ENCODE peak calls at places on chromosome 15, in six cellular contexts. One of them, this sample, is unnamed.

GRCh38 chr15:67968564-67969440 is 85.3 kb upstream of the PIAS1 start:
- ATAC-seq in heart left ventricle: no peak
- ATAC-seq in CD4-positive, alpha-beta T cell: no peak
- ATAC-seq in RWPE2: no peak
- ATAC-seq in HCT116: no peak
- ATAC-seq in A549: no peak
- ATAC-seq in this sample: peak; percentile 11

GRCh38 chr15:90869601-90870353 is 1.4 kb downstream of the FURIN start:
- ATAC-seq in A549: peak; percentile 26
- ATAC-seq in HCT116: peak; percentile 64
- ATAC-seq in RWPE2: peak; percentile 81
- ATAC-seq in heart left ventricle: peak; percentile 83
- ATAC-seq in CD4-positive, alpha-beta T cell: peak; percentile 32
- ATAC-seq in this sample: peak; percentile 78

GRCh38 chr15:40266828-40267304 is 16.0 kb downstream of the ANKRD63 start:
- ATAC-seq in HCT116: peak; percentile 98
- ATAC-seq in RWPE2: peak; percentile 99
- ATAC-seq in heart left ventricle: peak; percentile 78
- ATAC-seq in CD4-positive, alpha-beta T cell: no peak
- ATAC-seq in A549: peak; percentile 97
- ATAC-seq in this sample: peak; percentile 85

GRCh38 chr15:73515520-73515919 is 72.6 kb downstream of the REC114 start:
- ATAC-seq in HCT116: no peak
- ATAC-seq in CD4-positive, alpha-beta T cell: no peak
- ATAC-seq in heart left ventricle: peak; percentile 46
- ATAC-seq in A549: no peak
- ATAC-seq in RWPE2: no peak
- ATAC-seq in this sample: no peak

GRCh38 chr15:50257206-50257735 is 8.3 kb downstream of the HDC start:
- ATAC-seq in CD4-positive, alpha-beta T cell: no peak
- ATAC-seq in RWPE2: no peak
- ATAC-seq in HCT116: no peak
- ATAC-seq in heart left ventricle: no peak
- ATAC-seq in A549: no peak
- ATAC-seq in this sample: no peak

GRCh38 chr15:68435966-68436365 is 4.0 kb upstream of the ITGA11 start:
- ATAC-seq in A549: no peak
- ATAC-seq in CD4-positive, alpha-beta T cell: no peak
- ATAC-seq in heart left ventricle: peak; percentile 16
- ATAC-seq in RWPE2: no peak
- ATAC-seq in HCT116: no peak
- ATAC-seq in this sample: peak; percentile 50

GRCh38 chr15:81311834-81312459 is 12.0 kb downstream of the STARD5 start:
- ATAC-seq in A549: no peak
- ATAC-seq in CD4-positive, alpha-beta T cell: peak; percentile 58
- ATAC-seq in heart left ventricle: peak; percentile 35
- ATAC-seq in HCT116: no peak
- ATAC-seq in RWPE2: no peak
- ATAC-seq in this sample: peak; percentile 35

GRCh38 chr15:80081390-80081789 is 21.9 kb downstream of the ZFAND6 start:
- ATAC-seq in CD4-positive, alpha-beta T cell: peak; percentile 21
- ATAC-seq in heart left ventricle: no peak
- ATAC-seq in RWPE2: no peak
- ATAC-seq in A549: peak; percentile 32
- ATAC-seq in HCT116: no peak
- ATAC-seq in this sample: no peak

GRCh38 chr15:33195283-33195682 is 769 bp upstream of the FMN1 start:
- ATAC-seq in heart left ventricle: no peak
- ATAC-seq in RWPE2: no peak
- ATAC-seq in HCT116: no peak
- ATAC-seq in CD4-positive, alpha-beta T cell: no peak
- ATAC-seq in A549: no peak
- ATAC-seq in this sample: no peak

GRCh38 chr15:56616551-56616950 is 116.8 kb downstream of the ZNF280D start:
- ATAC-seq in CD4-positive, alpha-beta T cell: no peak
- ATAC-seq in HCT116: no peak
- ATAC-seq in A549: no peak
- ATAC-seq in heart left ventricle: no peak
- ATAC-seq in RWPE2: no peak
- ATAC-seq in this sample: no peak

GRCh38 chr15:49421991-49422390 is 1.1 kb upstream of the FGF7 start:
- ATAC-seq in heart left ventricle: peak; percentile 64
- ATAC-seq in CD4-positive, alpha-beta T cell: peak; percentile 41
- ATAC-seq in A549: no peak
- ATAC-seq in RWPE2: peak; percentile 67
- ATAC-seq in HCT116: peak; percentile 65
- ATAC-seq in this sample: peak; percentile 68

GRCh38 chr15:23538657-23539056 is 26.8 kb upstream of the MKRN3 start:
- ATAC-seq in HCT116: no peak
- ATAC-seq in CD4-positive, alpha-beta T cell: no peak
- ATAC-seq in RWPE2: no peak
- ATAC-seq in A549: no peak
- ATAC-seq in heart left ventricle: no peak
- ATAC-seq in this sample: no peak

GRCh38 chr15:86193716-86194408 is 114.2 kb downstream of the AGBL1 start:
- ATAC-seq in heart left ventricle: no peak
- ATAC-seq in CD4-positive, alpha-beta T cell: no peak
- ATAC-seq in HCT116: no peak
- ATAC-seq in A549: peak; percentile 49
- ATAC-seq in RWPE2: no peak
- ATAC-seq in this sample: no peak

GRCh38 chr15:64774556-64775523 is 549 bp downstream of the RBPMS2 start:
- ATAC-seq in RWPE2: peak; percentile 47
- ATAC-seq in heart left ventricle: peak; percentile 60
- ATAC-seq in A549: peak; percentile 59
- ATAC-seq in HCT116: peak; percentile 61
- ATAC-seq in CD4-positive, alpha-beta T cell: no peak
- ATAC-seq in this sample: peak; percentile 43

GRCh38 chr15:88982304-88982945 is 69.2 kb upstream of the MFGE8 start:
- ATAC-seq in heart left ventricle: peak; percentile 94
- ATAC-seq in HCT116: no peak
- ATAC-seq in A549: peak; percentile 78
- ATAC-seq in CD4-positive, alpha-beta T cell: no peak
- ATAC-seq in RWPE2: peak; percentile 63
- ATAC-seq in this sample: peak; percentile 87

GRCh38 chr15:40452296-40453090 is 11.7 kb downstream of the BAHD1 start:
- ATAC-seq in A549: no peak
- ATAC-seq in CD4-positive, alpha-beta T cell: peak; percentile 50
- ATAC-seq in RWPE2: no peak
- ATAC-seq in heart left ventricle: no peak
- ATAC-seq in HCT116: no peak
- ATAC-seq in this sample: no peak

GRCh38 chr15:74831813-74832495 is 5.5 kb downstream of the CPLX3 start:
- ATAC-seq in RWPE2: no peak
- ATAC-seq in A549: no peak
- ATAC-seq in CD4-positive, alpha-beta T cell: no peak
- ATAC-seq in HCT116: no peak
- ATAC-seq in heart left ventricle: peak; percentile 3
- ATAC-seq in this sample: no peak

GRCh38 chr15:22963546-22964125 is 16.5 kb downstream of the CYFIP1 start:
- ATAC-seq in HCT116: no peak
- ATAC-seq in CD4-positive, alpha-beta T cell: no peak
- ATAC-seq in RWPE2: peak; percentile 37
- ATAC-seq in heart left ventricle: no peak
- ATAC-seq in A549: no peak
- ATAC-seq in this sample: peak; percentile 38

GRCh38 chr15:91784973-91785709 is 68.4 kb upstream of the SLCO3A1 start:
- ATAC-seq in A549: no peak
- ATAC-seq in heart left ventricle: no peak
- ATAC-seq in CD4-positive, alpha-beta T cell: no peak
- ATAC-seq in HCT116: no peak
- ATAC-seq in RWPE2: peak; percentile 28
- ATAC-seq in this sample: no peak

GRCh38 chr15:24752354-24752753 is 76.8 kb downstream of the NPAP1 start:
- ATAC-seq in RWPE2: no peak
- ATAC-seq in A549: no peak
- ATAC-seq in HCT116: no peak
- ATAC-seq in heart left ventricle: no peak
- ATAC-seq in CD4-positive, alpha-beta T cell: no peak
- ATAC-seq in this sample: no peak

GRCh38 chr15:40108061-40108854 is 421 bp downstream of the BMF start:
- ATAC-seq in A549: peak; percentile 19
- ATAC-seq in CD4-positive, alpha-beta T cell: peak; percentile 3
- ATAC-seq in RWPE2: no peak
- ATAC-seq in HCT116: no peak
- ATAC-seq in heart left ventricle: peak; percentile 4
- ATAC-seq in this sample: peak; percentile 44

GRCh38 chr15:28098766-28099554 is at the start of gene OCA2:
- ATAC-seq in CD4-positive, alpha-beta T cell: peak; percentile 24
- ATAC-seq in HCT116: peak; percentile 39
- ATAC-seq in heart left ventricle: peak; percentile 31
- ATAC-seq in RWPE2: peak; percentile 4
- ATAC-seq in A549: peak; percentile 63
- ATAC-seq in this sample: peak; percentile 16

GRCh38 chr15:90826886-90827435 is 41.4 kb upstream of the FURIN start:
- ATAC-seq in A549: no peak
- ATAC-seq in heart left ventricle: no peak
- ATAC-seq in RWPE2: no peak
- ATAC-seq in CD4-positive, alpha-beta T cell: no peak
- ATAC-seq in HCT116: no peak
- ATAC-seq in this sample: no peak

GRCh38 chr15:75091814-75092213 is 68.4 kb downstream of the PPCDC start:
- ATAC-seq in HCT116: no peak
- ATAC-seq in A549: no peak
- ATAC-seq in heart left ventricle: no peak
- ATAC-seq in CD4-positive, alpha-beta T cell: no peak
- ATAC-seq in RWPE2: no peak
- ATAC-seq in this sample: no peak

GRCh38 chr15:64746356-64746755 is 29.0 kb downstream of the RBPMS2 start:
- ATAC-seq in A549: no peak
- ATAC-seq in HCT116: no peak
- ATAC-seq in heart left ventricle: no peak
- ATAC-seq in RWPE2: no peak
- ATAC-seq in CD4-positive, alpha-beta T cell: no peak
- ATAC-seq in this sample: no peak

GRCh38 chr15:94930945-94931344 is 699.6 kb downstream of the MCTP2 start:
- ATAC-seq in HCT116: no peak
- ATAC-seq in CD4-positive, alpha-beta T cell: no peak
- ATAC-seq in heart left ventricle: no peak
- ATAC-seq in RWPE2: peak; percentile 56
- ATAC-seq in A549: no peak
- ATAC-seq in this sample: no peak

GRCh38 chr15:45548753-45549520 is 26.4 kb upstream of the SLC30A4 start:
- ATAC-seq in HCT116: no peak
- ATAC-seq in CD4-positive, alpha-beta T cell: no peak
- ATAC-seq in A549: no peak
- ATAC-seq in heart left ventricle: no peak
- ATAC-seq in RWPE2: no peak
- ATAC-seq in this sample: no peak

GRCh38 chr15:66452421-66452820 is 45.1 kb downstream of the SNAPC5 start:
- ATAC-seq in RWPE2: no peak
- ATAC-seq in A549: no peak
- ATAC-seq in HCT116: no peak
- ATAC-seq in CD4-positive, alpha-beta T cell: no peak
- ATAC-seq in heart left ventricle: peak; percentile 43
- ATAC-seq in this sample: no peak

DNA sequence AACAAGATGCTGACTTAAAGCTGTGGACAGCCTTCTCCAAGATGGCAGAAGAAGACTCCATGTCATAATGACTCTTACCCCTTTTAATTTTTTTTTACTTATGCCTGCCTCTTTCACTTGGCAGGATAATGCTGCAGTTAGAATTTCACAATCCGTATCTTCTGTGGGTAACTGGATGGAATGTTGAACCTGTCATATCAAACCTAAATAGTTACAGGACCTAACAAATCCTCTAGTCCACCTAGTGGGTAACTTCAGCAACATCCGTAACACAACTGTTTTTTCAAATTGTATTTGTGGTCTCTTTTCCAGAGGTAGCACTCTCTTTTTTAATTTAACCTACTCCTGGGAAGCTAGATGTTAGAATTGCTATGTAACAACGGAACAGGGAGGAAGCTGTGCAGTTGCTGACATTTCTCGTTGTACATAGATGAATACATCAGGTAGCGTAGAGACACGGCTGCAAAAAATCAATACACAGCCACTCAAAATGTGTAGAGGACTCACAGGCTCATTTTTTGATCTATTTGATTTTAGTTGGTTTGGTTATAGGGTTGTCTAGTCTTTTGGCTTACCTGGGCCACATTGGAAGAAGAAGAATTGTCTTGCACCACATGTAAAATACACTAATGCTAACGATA is 43.9 kb upstream of the TRPM1 start:
- ATAC-seq in RWPE2: peak; percentile 51
- ATAC-seq in A549: no peak
- ATAC-seq in CD4-positive, alpha-beta T cell: no peak
- ATAC-seq in heart left ventricle: no peak
- ATAC-seq in HCT116: no peak
- ATAC-seq in this sample: no peak
- TF ChIP-seq CTCF in RWPE2: peak; percentile 26
- TF ChIP-seq CTCF in A549: no peak
- TF ChIP-seq CTCF in CD4-positive, alpha-beta T cell: no peak
- TF ChIP-seq CTCF in heart left ventricle: no peak
- TF ChIP-seq CTCF in HCT116: peak; percentile 34
- TF ChIP-seq CTCF in this sample: no peak

GRCh38 chr15:99911824-99912223 is 178.6 kb upstream of the LYSMD4 start:
- ATAC-seq in CD4-positive, alpha-beta T cell: no peak
- ATAC-seq in A549: no peak
- ATAC-seq in HCT116: no peak
- ATAC-seq in heart left ventricle: peak; percentile 80
- ATAC-seq in RWPE2: no peak
- ATAC-seq in this sample: no peak

GRCh38 chr15:99907698-99908097 is 174.5 kb upstream of the LYSMD4 start:
- ATAC-seq in A549: no peak
- ATAC-seq in RWPE2: no peak
- ATAC-seq in heart left ventricle: no peak
- ATAC-seq in CD4-positive, alpha-beta T cell: no peak
- ATAC-seq in HCT116: peak; percentile 73
- ATAC-seq in this sample: no peak

GRCh38 chr15:99906793-99907192 is 173.6 kb upstream of the LYSMD4 start:
- ATAC-seq in heart left ventricle: no peak
- ATAC-seq in A549: no peak
- ATAC-seq in HCT116: no peak
- ATAC-seq in CD4-positive, alpha-beta T cell: no peak
- ATAC-seq in RWPE2: peak; percentile 37
- ATAC-seq in this sample: no peak

GRCh38 chr15:99906356-99906755 is 173.1 kb upstream of the LYSMD4 start:
- ATAC-seq in RWPE2: no peak
- ATAC-seq in A549: no peak
- ATAC-seq in heart left ventricle: no peak
- ATAC-seq in HCT116: no peak
- ATAC-seq in CD4-positive, alpha-beta T cell: no peak
- ATAC-seq in this sample: no peak

GRCh38 chr15:99909914-99910313 is 176.7 kb upstream of the LYSMD4 start:
- ATAC-seq in RWPE2: peak; percentile 48
- ATAC-seq in A549: peak; percentile 90
- ATAC-seq in heart left ventricle: peak; percentile 78
- ATAC-seq in CD4-positive, alpha-beta T cell: no peak
- ATAC-seq in HCT116: peak; percentile 93
- ATAC-seq in this sample: no peak
- TF ChIP-seq CTCF in RWPE2: peak; percentile 45
- TF ChIP-seq CTCF in A549: peak; percentile 38
- TF ChIP-seq CTCF in heart left ventricle: no peak
- TF ChIP-seq CTCF in CD4-positive, alpha-beta T cell: no peak
- TF ChIP-seq CTCF in HCT116: peak; percentile 59
- TF ChIP-seq CTCF in this sample: no peak

GRCh38 chr15:60299452-60300047 is 98.2 kb downstream of the ANXA2 start:
- ATAC-seq in heart left ventricle: peak; percentile 50
- ATAC-seq in RWPE2: peak; percentile 61
- ATAC-seq in HCT116: peak; percentile 86
- ATAC-seq in CD4-positive, alpha-beta T cell: no peak
- ATAC-seq in A549: peak; percentile 54
- ATAC-seq in this sample: no peak
- TF ChIP-seq CTCF in heart left ventricle: no peak
- TF ChIP-seq CTCF in RWPE2: peak; percentile 56
- TF ChIP-seq CTCF in HCT116: peak; percentile 38
- TF ChIP-seq CTCF in CD4-positive, alpha-beta T cell: no peak
- TF ChIP-seq CTCF in A549: no peak
- TF ChIP-seq CTCF in this sample: peak; percentile 9

GRCh38 chr15:69595009-69595825 is 142.6 kb downstream of the RPLP1 start:
- ATAC-seq in CD4-positive, alpha-beta T cell: no peak
- ATAC-seq in heart left ventricle: peak; percentile 96
- ATAC-seq in RWPE2: no peak
- ATAC-seq in A549: peak; percentile 16
- ATAC-seq in HCT116: no peak
- ATAC-seq in this sample: peak; percentile 75
- TF ChIP-seq CTCF in CD4-positive, alpha-beta T cell: no peak
- TF ChIP-seq CTCF in heart left ventricle: no peak
- TF ChIP-seq CTCF in RWPE2: peak; percentile 9
- TF ChIP-seq CTCF in A549: no peak
- TF ChIP-seq CTCF in HCT116: no peak
- TF ChIP-seq CTCF in this sample: no peak

This sample was measured in gastroesophageal sphincter.